ENCODE peak calls at places on chromosomes 11 and 22, in nine cellular contexts. W, V, Q, I, L, C, G, D and U are unnamed samples.

GRCh38 chr11:126163779-126164178 is 47.7 kb downstream of the RPUSD4 start:
- DNase-seq in W (no peak), V (no peak), Q (no peak), I (no peak), L (no peak), C (no peak), G (no peak), D (no peak), U (no peak)

GRCh38 chr22:37624876-37625275 is 14.6 kb upstream of the SH3BP1 start:
- DNase-seq in W (no peak), V (no peak), Q (no peak), I (no peak), L (no peak), C (no peak), G (no peak), D (no peak), U (no peak)

GRCh38 chr11:47003180-47003877 is 66.8 kb downstream of the CSTPP1 start:
- DNase-seq in W (no peak), V (no peak), Q (no peak), I (peak; percentile 45), L (no peak), C (peak; percentile 54), G (peak; percentile 40), D (no peak), U (no peak)

GRCh38 chr11:75325713-75326438 is 25.6 kb downstream of the ARRB1 start:
- DNase-seq in W (no peak), V (no peak), Q (no peak), I (peak; percentile 40), L (no peak), C (no peak), G (no peak), D (peak; percentile 98), U (no peak)

GRCh38 chr11:65417221-65417701 is 5.3 kb upstream of the NEAT1 start:
- DNase-seq in W (no peak), V (peak; percentile 49), Q (peak; percentile 36), I (no peak), L (no peak), C (peak; percentile 50), G (peak; percentile 67), D (peak; percentile 26), U (no peak)

GRCh38 chr11:112613051-112613972 is 347.9 kb upstream of the NCAM1 start:
- DNase-seq in W (peak; percentile 74), V (no peak), Q (no peak), I (no peak), L (no peak), C (peak; percentile 85), G (no peak), D (peak; percentile 58), U (no peak)

GRCh38 chr22:46596819-46597218 is 23.4 kb upstream of the GRAMD4 start:
- DNase-seq in W (no peak), V (peak; percentile 93), Q (peak; percentile 93), I (no peak), L (no peak), C (peak; percentile 63), G (no peak), D (no peak), U (no peak)

GRCh38 chr11:118911113-118911879 is 14.4 kb downstream of the BCL9L start:
- DNase-seq in W (no peak), V (peak; percentile 58), Q (no peak), I (no peak), L (peak; percentile 80), C (no peak), G (no peak), D (no peak), U (no peak)

GRCh38 chr22:31104869-31105268 is 2.5 kb downstream of the SELENOM start:
- DNase-seq in W (no peak), V (no peak), Q (no peak), I (no peak), L (peak; percentile 85), C (no peak), G (no peak), D (no peak), U (no peak)

GRCh38 chr11:12150831-12151382 is 40.5 kb downstream of the MICAL2 start:
- DNase-seq in W (no peak), V (peak; percentile 6), Q (no peak), I (peak; percentile 64), L (no peak), C (no peak), G (no peak), D (no peak), U (no peak)

GRCh38 chr11:57425565-57426438 is 1.1 kb downstream of the SLC43A3 start:
- DNase-seq in W (no peak), V (peak; percentile 51), Q (peak; percentile 57), I (no peak), L (peak; percentile 89), C (peak; percentile 86), G (peak; percentile 30), D (peak; percentile 41), U (no peak)

GRCh38 chr11:2296913-2297622 is 4.7 kb downstream of the C11orf21 start:
- DNase-seq in W (no peak), V (no peak), Q (no peak), I (no peak), L (peak; percentile 63), C (no peak), G (no peak), D (no peak), U (no peak)

GRCh38 chr11:81907996-81908395 is 825.7 kb downstream of the FAM181B start:
- DNase-seq in W (no peak), V (no peak), Q (no peak), I (no peak), L (no peak), C (no peak), G (no peak), D (no peak), U (no peak)

GRCh38 chr11:120121336-120121735 is 16.6 kb downstream of the TRIM29 start:
- DNase-seq in W (no peak), V (no peak), Q (no peak), I (no peak), L (no peak), C (no peak), G (no peak), D (no peak), U (no peak)

GRCh38 chr11:47253660-47254059 is 4.1 kb upstream of the NR1H3 start:
- DNase-seq in W (no peak), V (peak; percentile 37), Q (no peak), I (no peak), L (no peak), C (no peak), G (no peak), D (no peak), U (no peak)

GRCh38 chr11:71116435-71117040 is 135.8 kb downstream of the SHANK2 start:
- DNase-seq in W (no peak), V (no peak), Q (no peak), I (no peak), L (no peak), C (no peak), G (no peak), D (no peak), U (no peak)

GRCh38 chr11:73236205-73236765 is 18.2 kb downstream of the P2RY2 start:
- DNase-seq in W (no peak), V (no peak), Q (peak; percentile 34), I (no peak), L (no peak), C (no peak), G (no peak), D (no peak), U (no peak)

GRCh38 chr22:17213976-17214375 is 5.3 kb downstream of the ADA2 start:
- DNase-seq in W (no peak), V (peak; percentile 69), Q (peak; percentile 19), I (peak; percentile 61), L (no peak), C (no peak), G (peak; percentile 25), D (peak; percentile 40), U (no peak)

GRCh38 chr22:17217179-17217578 is 2.1 kb downstream of the ADA2 start:
- DNase-seq in W (no peak), V (no peak), Q (no peak), I (no peak), L (no peak), C (no peak), G (no peak), D (no peak), U (no peak)

GRCh38 chr22:17222503-17222902 is 3.3 kb upstream of the ADA2 start:
- DNase-seq in W (no peak), V (no peak), Q (no peak), I (no peak), L (no peak), C (no peak), G (no peak), D (no peak), U (no peak)

GRCh38 chr22:17214416-17215043 is 4.7 kb downstream of the ADA2 start:
- DNase-seq in W (no peak), V (no peak), Q (no peak), I (no peak), L (no peak), C (no peak), G (no peak), D (no peak), U (no peak)

GRCh38 chr22:17218341-17218740 is 894 bp downstream of the ADA2 start:
- DNase-seq in W (no peak), V (no peak), Q (no peak), I (no peak), L (no peak), C (no peak), G (no peak), D (no peak), U (no peak)
- H3K27ac ChIP-seq in W (no peak overlapping the region), V (peak overlapping the region; percentile 72), Q (no peak overlapping the region), I (no peak overlapping the region), L (peak overlapping the region; percentile 73), C (no peak overlapping the region), G (peak overlapping the region; percentile 75), D (no peak overlapping the region), U (peak overlapping the region; percentile 73)

DNA sequence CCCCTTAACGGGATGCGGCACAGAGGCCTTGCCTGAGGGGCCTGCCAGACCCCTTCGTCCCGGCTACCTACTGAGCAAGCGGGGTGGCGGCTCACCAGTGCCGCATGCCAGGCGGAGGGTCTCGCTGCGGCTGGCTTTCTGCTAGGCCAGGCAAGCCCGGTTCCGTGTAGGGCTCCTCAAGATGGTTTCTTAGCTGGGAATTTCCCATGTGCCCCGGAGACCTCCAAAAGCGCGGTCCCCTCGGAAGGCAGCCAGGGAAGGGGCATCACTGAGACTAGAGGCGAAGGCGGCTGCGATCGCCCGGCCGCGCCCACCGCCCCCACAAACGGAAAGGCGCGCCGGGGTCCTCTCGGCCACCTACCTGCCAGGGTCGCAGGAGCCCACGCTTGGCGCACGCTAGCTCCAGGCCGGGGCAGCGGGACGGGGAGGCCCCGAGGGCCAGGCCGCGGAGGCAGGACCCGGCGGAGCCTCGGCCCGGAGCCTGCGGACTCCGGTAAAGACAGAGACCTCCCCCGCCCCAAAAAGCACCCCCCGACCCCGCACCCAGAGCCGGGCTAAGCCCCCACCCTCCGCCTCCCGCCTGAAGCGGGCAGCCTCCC is 23.8 kb downstream of the MICAL3 start:
- DNase-seq in W (peak; percentile 74), V (peak; percentile 36), Q (peak; percentile 18), I (no peak), L (peak; percentile 87), C (no peak), G (no peak), D (peak; percentile 38), U (no peak)
- TF ChIP-seq POLR2AphosphoS5 in W (no peak), V (no peak), Q (no peak), I (no peak), L (no peak), C (no peak), G (no peak), D (no peak), U (no peak)

GRCh38 chr11:44699497-44699896 is 27.3 kb upstream of the TSPAN18 start:
- DNase-seq in W (no peak), V (no peak), Q (no peak), I (no peak), L (no peak), C (no peak), G (no peak), D (no peak), U (no peak)
- H3K27ac ChIP-seq in W (no peak overlapping the region), V (no peak overlapping the region), Q (no peak overlapping the region), I (no peak overlapping the region), L (peak overlapping the region; percentile 60), C (no peak overlapping the region), G (no peak overlapping the region), D (no peak overlapping the region), U (no peak overlapping the region)

GRCh38 chr11:100863080-100863581 is 176.0 kb downstream of the ARHGAP42 start:
- DNase-seq in W (no peak), V (no peak), Q (no peak), I (peak; percentile 75), L (no peak), C (no peak), G (peak; percentile 28), D (peak; percentile 3), U (no peak)
- TF ChIP-seq POLR2AphosphoS5 in W (no peak), V (no peak), Q (no peak), I (peak; percentile 83), L (no peak), C (no peak), G (no peak), D (no peak), U (no peak)